ENCODE peak calls at places on chromosomes 2 and 18, in five cellular contexts. One of them, this sample, is unnamed.

GRCh38 chr18:24773101-24773500 is 312.7 kb downstream of the HRH4 start:
- DNase-seq in ovary: no peak
- DNase-seq in left lung: no peak
- DNase-seq in psoas muscle: no peak
- DNase-seq in HCT116: no peak
- DNase-seq in this sample: no peak

GRCh38 chr2:117818921-117819320 is 4.4 kb downstream of the DDX18 start:
- DNase-seq in HCT116: no peak
- DNase-seq in left lung: no peak
- DNase-seq in psoas muscle: no peak
- DNase-seq in ovary: no peak
- DNase-seq in this sample: no peak

GRCh38 chr18:3458952-3459853 is 9.2 kb downstream of the TGIF1 start:
- DNase-seq in ovary: no peak
- DNase-seq in left lung: no peak
- DNase-seq in psoas muscle: no peak
- DNase-seq in HCT116: no peak
- DNase-seq in this sample: no peak

GRCh38 chr2:36707050-36707449 is 10.5 kb downstream of the VIT start:
- DNase-seq in ovary: no peak
- DNase-seq in left lung: no peak
- DNase-seq in psoas muscle: peak; percentile 24
- DNase-seq in HCT116: no peak
- DNase-seq in this sample: no peak

GRCh38 chr2:199932312-199932855 is 21.3 kb downstream of the C2orf69 start:
- DNase-seq in psoas muscle: no peak
- DNase-seq in HCT116: no peak
- DNase-seq in ovary: no peak
- DNase-seq in left lung: no peak
- DNase-seq in this sample: no peak

GRCh38 chr2:78439122-78439521 is 586.4 kb upstream of the REG3G start:
- DNase-seq in HCT116: no peak
- DNase-seq in left lung: no peak
- DNase-seq in ovary: no peak
- DNase-seq in psoas muscle: no peak
- DNase-seq in this sample: no peak

GRCh38 chr2:233242231-233242917 is 9.1 kb upstream of the ATG16L1 start:
- DNase-seq in psoas muscle: no peak
- DNase-seq in left lung: no peak
- DNase-seq in HCT116: no peak
- DNase-seq in ovary: no peak
- DNase-seq in this sample: no peak

GRCh38 chr2:33000986-33001385 is 54.2 kb downstream of the LTBP1 start:
- DNase-seq in left lung: no peak
- DNase-seq in psoas muscle: no peak
- DNase-seq in HCT116: no peak
- DNase-seq in ovary: no peak
- DNase-seq in this sample: no peak

GRCh38 chr2:117918608-117919007 is 95.3 kb downstream of the CCDC93 start:
- DNase-seq in HCT116: no peak
- DNase-seq in left lung: no peak
- DNase-seq in psoas muscle: no peak
- DNase-seq in ovary: no peak
- DNase-seq in this sample: no peak

GRCh38 chr2:71460056-71460455 is 6.7 kb downstream of the DYSF start:
- DNase-seq in HCT116: no peak
- DNase-seq in left lung: no peak
- DNase-seq in ovary: no peak
- DNase-seq in psoas muscle: no peak
- DNase-seq in this sample: no peak

GRCh38 chr18:60232541-60232940 is 140.0 kb downstream of the MC4R start:
- DNase-seq in ovary: no peak
- DNase-seq in psoas muscle: no peak
- DNase-seq in HCT116: peak; percentile 52
- DNase-seq in left lung: no peak
- DNase-seq in this sample: no peak

GRCh38 chr2:38528008-38528442 is 74.7 kb downstream of the HNRNPLL start:
- DNase-seq in ovary: peak; percentile 56
- DNase-seq in psoas muscle: peak; percentile 38
- DNase-seq in left lung: no peak
- DNase-seq in HCT116: no peak
- DNase-seq in this sample: peak; percentile 40

GRCh38 chr18:63648241-63648640 is 4.2 kb upstream of the SERPINB4 start:
- DNase-seq in ovary: no peak
- DNase-seq in HCT116: no peak
- DNase-seq in left lung: no peak
- DNase-seq in psoas muscle: no peak
- DNase-seq in this sample: no peak

GRCh38 chr2:39115556-39115955 is 5.3 kb downstream of the SOS1 start:
- DNase-seq in left lung: no peak
- DNase-seq in HCT116: no peak
- DNase-seq in psoas muscle: no peak
- DNase-seq in ovary: no peak
- DNase-seq in this sample: no peak

GRCh38 chr2:152411154-152411553 is 76.2 kb downstream of the FMNL2 start:
- DNase-seq in HCT116: no peak
- DNase-seq in left lung: no peak
- DNase-seq in psoas muscle: no peak
- DNase-seq in ovary: no peak
- DNase-seq in this sample: no peak

GRCh38 chr2:55364189-55365055 is 55.2 kb downstream of the CCDC88A start:
- DNase-seq in HCT116: no peak
- DNase-seq in ovary: peak; percentile 69
- DNase-seq in psoas muscle: no peak
- DNase-seq in left lung: no peak
- DNase-seq in this sample: no peak

GRCh38 chr2:96890252-96890651 is 20.4 kb upstream of the SEMA4C start:
- DNase-seq in ovary: no peak
- DNase-seq in left lung: no peak
- DNase-seq in psoas muscle: no peak
- DNase-seq in HCT116: no peak
- DNase-seq in this sample: no peak

GRCh38 chr2:141392517-141393213 is 738.2 kb downstream of the LRP1B start:
- DNase-seq in HCT116: no peak
- DNase-seq in psoas muscle: no peak
- DNase-seq in left lung: no peak
- DNase-seq in ovary: no peak
- DNase-seq in this sample: no peak

GRCh38 chr2:16508061-16508851 is 157.4 kb downstream of the CYRIA start:
- DNase-seq in psoas muscle: peak; percentile 41
- DNase-seq in HCT116: no peak
- DNase-seq in left lung: peak; percentile 38
- DNase-seq in ovary: peak; percentile 19
- DNase-seq in this sample: peak; percentile 26

GRCh38 chr2:84527137-84528129 is 11.1 kb downstream of the DNAH6 start:
- DNase-seq in ovary: no peak
- DNase-seq in psoas muscle: no peak
- DNase-seq in left lung: no peak
- DNase-seq in HCT116: no peak
- DNase-seq in this sample: no peak

GRCh38 chr2:177264209-177264538 is 353 bp downstream of the NFE2L2 start:
- DNase-seq in HCT116: no peak
- DNase-seq in ovary: no peak
- DNase-seq in left lung: no peak
- DNase-seq in psoas muscle: peak; percentile 58
- DNase-seq in this sample: no peak

GRCh38 chr2:186576614-186577013 is 13.2 kb upstream of the ITGAV start:
- DNase-seq in HCT116: no peak
- DNase-seq in psoas muscle: no peak
- DNase-seq in left lung: no peak
- DNase-seq in ovary: no peak
- DNase-seq in this sample: no peak

GRCh38 chr2:47520825-47521665 is 118.1 kb downstream of the MSH2 start:
- DNase-seq in HCT116: no peak
- DNase-seq in left lung: peak; percentile 64
- DNase-seq in ovary: peak; percentile 22
- DNase-seq in psoas muscle: peak; percentile 33
- DNase-seq in this sample: peak; percentile 34

GRCh38 chr2:30267576-30267975 is 36.2 kb downstream of the LBH start:
- DNase-seq in ovary: no peak
- DNase-seq in psoas muscle: no peak
- DNase-seq in HCT116: no peak
- DNase-seq in left lung: no peak
- DNase-seq in this sample: no peak

GRCh38 chr2:188979730-188980123 is 5.6 kb downstream of the COL3A1 start:
- DNase-seq in HCT116: no peak
- DNase-seq in psoas muscle: no peak
- DNase-seq in ovary: no peak
- DNase-seq in left lung: no peak
- DNase-seq in this sample: no peak

GRCh38 chr2:18703555-18703954 is 114.2 kb upstream of the NT5C1B start:
- DNase-seq in left lung: no peak
- DNase-seq in ovary: no peak
- DNase-seq in psoas muscle: no peak
- DNase-seq in HCT116: no peak
- DNase-seq in this sample: no peak

GRCh38 chr18:49031511-49032188 is 80.9 kb upstream of the SMAD7 start:
- DNase-seq in HCT116: no peak
- DNase-seq in left lung: peak; percentile 59
- DNase-seq in psoas muscle: no peak
- DNase-seq in ovary: no peak
- DNase-seq in this sample: no peak

GRCh38 chr2:2234398-2234797 is 96.7 kb downstream of the MYT1L start:
- DNase-seq in HCT116: no peak
- DNase-seq in psoas muscle: no peak
- DNase-seq in left lung: no peak
- DNase-seq in ovary: no peak
- DNase-seq in this sample: no peak

GRCh38 chr2:126543081-126543480 is 112.9 kb upstream of the GYPC start:
- DNase-seq in ovary: no peak
- DNase-seq in HCT116: no peak
- DNase-seq in left lung: no peak
- DNase-seq in psoas muscle: no peak
- DNase-seq in this sample: no peak

GRCh38 chr2:65020943-65021528 is 31.8 kb downstream of the SLC1A4 start:
- DNase-seq in ovary: no peak
- DNase-seq in left lung: no peak
- DNase-seq in HCT116: no peak
- DNase-seq in psoas muscle: no peak
- DNase-seq in this sample: no peak
- H3K4me3 ChIP-seq in ovary: no peak overlapping the region
- H3K4me3 ChIP-seq in left lung: no peak overlapping the region
- H3K4me3 ChIP-seq in HCT116: no peak overlapping the region
- H3K4me3 ChIP-seq in psoas muscle: no peak overlapping the region
- H3K4me3 ChIP-seq in this sample: no peak overlapping the region

GRCh38 chr18:28168725-28169124 is 8.2 kb downstream of the CDH2 start:
- DNase-seq in ovary: no peak
- DNase-seq in left lung: no peak
- DNase-seq in psoas muscle: no peak
- DNase-seq in HCT116: no peak
- DNase-seq in this sample: no peak
- H3K27ac ChIP-seq in ovary: no peak overlapping the region
- H3K27ac ChIP-seq in left lung: no peak overlapping the region
- H3K27ac ChIP-seq in psoas muscle: no peak overlapping the region
- H3K27ac ChIP-seq in HCT116: no peak overlapping the region
- H3K27ac ChIP-seq in this sample: peak overlapping the region; percentile 94

DNA sequence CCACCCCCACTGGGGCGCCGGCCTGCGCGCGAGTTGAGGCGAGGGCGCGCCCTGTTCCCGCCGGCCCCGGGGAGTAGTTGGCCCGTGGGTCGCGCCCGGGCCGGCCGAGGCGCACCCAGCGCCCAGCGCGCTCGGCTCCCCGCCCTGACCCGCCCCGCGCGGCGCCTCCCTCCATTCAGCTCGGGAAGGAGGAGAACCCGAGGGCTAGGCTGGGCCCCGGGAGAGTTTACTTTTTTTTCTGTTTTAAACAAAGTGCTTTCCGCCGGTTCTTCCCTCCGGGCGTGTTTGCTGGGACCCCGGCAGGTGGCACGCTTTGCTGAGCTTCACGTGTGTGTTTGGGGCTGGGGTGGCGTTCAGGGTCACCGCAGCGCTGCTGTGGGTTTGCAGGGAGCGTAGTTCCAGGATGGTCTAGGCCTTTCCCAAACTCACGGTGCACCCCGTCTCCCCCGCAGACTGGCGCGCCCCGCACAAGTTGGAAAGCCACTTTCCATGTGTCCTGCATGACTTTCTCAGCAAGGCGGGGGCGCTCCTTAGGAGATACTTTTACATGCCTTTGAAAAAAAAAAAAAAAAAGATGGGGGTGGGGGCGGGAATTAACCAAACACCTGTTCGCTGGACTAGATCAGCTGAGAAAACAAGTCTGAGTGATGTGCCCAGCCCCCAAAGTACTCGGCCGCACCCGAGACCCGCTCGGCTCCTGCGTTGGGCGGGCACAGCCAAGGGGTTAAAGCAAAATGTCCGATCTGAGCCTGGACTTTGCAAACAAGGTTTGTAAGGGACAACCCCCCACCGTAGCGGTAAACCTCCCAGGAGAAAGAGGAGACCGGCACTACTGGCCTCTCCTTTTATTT is 829 bp downstream of the ITGA6 start:
- DNase-seq in HCT116: no peak
- DNase-seq in left lung: peak; percentile 52
- DNase-seq in psoas muscle: peak; percentile 26
- DNase-seq in ovary: peak; percentile 22
- DNase-seq in this sample: peak; percentile 48
- TF ChIP-seq CTCF in HCT116: no peak
- TF ChIP-seq CTCF in left lung: no peak
- TF ChIP-seq CTCF in psoas muscle: no peak
- TF ChIP-seq CTCF in ovary: no peak
- TF ChIP-seq CTCF in this sample: peak; percentile 29

GRCh38 chr18:30489890-30490643 is 552.5 kb downstream of the DSC3 start:
- DNase-seq in HCT116: no peak
- DNase-seq in ovary: no peak
- DNase-seq in psoas muscle: no peak
- DNase-seq in left lung: no peak
- DNase-seq in this sample: no peak
- H3K4me3 ChIP-seq in HCT116: no peak overlapping the region
- H3K4me3 ChIP-seq in ovary: no peak overlapping the region
- H3K4me3 ChIP-seq in psoas muscle: no peak overlapping the region
- H3K4me3 ChIP-seq in left lung: no peak overlapping the region
- H3K4me3 ChIP-seq in this sample: no peak overlapping the region

This sample was measured in left ventricle myocardium inferior.